ENCODE peak calls at places on chromosomes 13 and 19, in eight cellular contexts. L is thoracic aorta, A is neural crest cell, H is BJ, M is psoas muscle, X is fibroblast of mammary gland, G is AG09319, U is transverse colon. F is an unnamed sample.

GRCh38 chr19:34577531-34578101 is 96.1 kb downstream of the WTIP start:
- DNase-seq in L (no peak), A (no peak), H (no peak), M (no peak), X (no peak), G (no peak), U (no peak), F (no peak)

GRCh38 chr19:48669903-48670668 is 2.7 kb downstream of the NTN5 start:
- DNase-seq in L (no peak), A (no peak), H (no peak), M (no peak), X (no peak), G (no peak), U (no peak), F (no peak)

GRCh38 chr19:7554565-7554964 is 19.0 kb downstream of the PNPLA6 start:
- DNase-seq in L (no peak), A (no peak), H (no peak), M (no peak), X (no peak), G (no peak), U (no peak), F (no peak)

GRCh38 chr13:112445411-112446271 is 69.5 kb downstream of the SPACA7 start:
- DNase-seq in L (no peak), A (no peak), H (no peak), M (peak; percentile 28), X (no peak), G (no peak), U (no peak), F (no peak)

GRCh38 chr13:20773194-20774080 is at the start of gene EEF1AKMT1:
- DNase-seq in L (peak; percentile 68), A (peak; percentile 91), H (peak; percentile 39), M (peak; percentile 98), X (peak; percentile 93), G (peak; percentile 85), U (peak; percentile 96), F (peak; percentile 91)

GRCh38 chr13:40164137-40164536 is 502.3 kb downstream of the FOXO1 start:
- DNase-seq in L (no peak), A (no peak), H (no peak), M (no peak), X (peak; percentile 86), G (no peak), U (no peak), F (peak; percentile 11)

GRCh38 chr13:40318366-40318765 is 348.1 kb downstream of the FOXO1 start:
- DNase-seq in L (no peak), A (no peak), H (no peak), M (peak; percentile 87), X (no peak), G (no peak), U (peak; percentile 20), F (peak; percentile 3)

GRCh38 chr13:70894258-70894657 is 786.0 kb upstream of the KLHL1 start:
- DNase-seq in L (no peak), A (no peak), H (no peak), M (no peak), X (no peak), G (no peak), U (no peak), F (no peak)

GRCh38 chr19:17843428-17843827 is 4.4 kb downstream of the JAK3 start:
- DNase-seq in L (no peak), A (no peak), H (no peak), M (no peak), X (no peak), G (no peak), U (no peak), F (no peak)

GRCh38 chr19:17325881-17326594 is 8.6 kb downstream of the ANO8 start:
- DNase-seq in L (peak; percentile 68), A (no peak), H (no peak), M (no peak), X (peak; percentile 59), G (no peak), U (no peak), F (no peak)

GRCh38 chr13:35891973-35892441 is 239.2 kb downstream of the DCLK1 start:
- DNase-seq in L (no peak), A (no peak), H (no peak), M (no peak), X (peak; percentile 74), G (no peak), U (no peak), F (peak; percentile 3)

GRCh38 chr13:111517641-111518010 is 197.2 kb downstream of the TEX29 start:
- DNase-seq in L (no peak), A (no peak), H (no peak), M (no peak), X (no peak), G (no peak), U (no peak), F (no peak)

GRCh38 chr13:59364508-59365187 is 799.1 kb downstream of the DIAPH3 start:
- DNase-seq in L (no peak), A (no peak), H (no peak), M (no peak), X (no peak), G (no peak), U (no peak), F (no peak)

GRCh38 chr13:110132178-110132975 is 174.6 kb downstream of the COL4A1 start:
- DNase-seq in L (no peak), A (no peak), H (no peak), M (no peak), X (no peak), G (no peak), U (no peak), F (no peak)

GRCh38 chr19:23070353-23070781 is 46.5 kb upstream of the ZNF730 start:
- DNase-seq in L (no peak), A (no peak), H (no peak), M (peak; percentile 60), X (peak; percentile 59), G (no peak), U (peak; percentile 11), F (no peak)

GRCh38 chr19:29489182-29489951 is 36.4 kb upstream of the VSTM2B start:
- DNase-seq in L (no peak), A (no peak), H (no peak), M (no peak), X (no peak), G (no peak), U (no peak), F (no peak)

GRCh38 chr19:44808463-44809371 is at the start of gene BCAM:
- DNase-seq in L (no peak), A (peak; percentile 55), H (no peak), M (peak; percentile 86), X (peak; percentile 50), G (peak; percentile 35), U (peak; percentile 70), F (peak; percentile 74)

GRCh38 chr13:30193279-30194234 is 113.8 kb downstream of the KATNAL1 start:
- DNase-seq in L (no peak), A (no peak), H (no peak), M (no peak), X (no peak), G (no peak), U (no peak), F (no peak)

GRCh38 chr13:49370390-49370789 is 73.5 kb downstream of the CAB39L start:
- DNase-seq in L (no peak), A (no peak), H (no peak), M (no peak), X (no peak), G (no peak), U (no peak), F (no peak)

GRCh38 chr19:50558039-50558438 is 10.2 kb downstream of the LRRC4B start:
- DNase-seq in L (no peak), A (no peak), H (no peak), M (peak; percentile 16), X (no peak), G (no peak), U (no peak), F (no peak)

GRCh38 chr19:9934132-9934950 is 2.0 kb downstream of the OLFM2 start:
- DNase-seq in L (no peak), A (peak; percentile 95), H (no peak), M (peak; percentile 82), X (peak; percentile 77), G (no peak), U (peak; percentile 74), F (peak; percentile 79)
- TF ChIP-seq CTCF in L (peak; percentile 87), A (peak; percentile 95), H (peak; percentile 98), M (peak; percentile 60), X (peak; percentile 80), G (peak; percentile 91), U (peak; percentile 75), F (peak; percentile 84)

GRCh38 chr19:39211731-39212376 is 7.8 kb upstream of the SYCN start:
- DNase-seq in L (no peak), A (no peak), H (no peak), M (no peak), X (no peak), G (no peak), U (no peak), F (no peak)
- TF ChIP-seq CTCF in L (no peak), A (no peak), H (no peak), M (no peak), X (no peak), G (no peak), U (no peak), F (no peak)

GRCh38 chr19:20051841-20052768 is 12.8 kb upstream of the ZNF682 start:
- DNase-seq in L (peak; percentile 89), A (peak; percentile 81), H (peak; percentile 88), M (peak; percentile 94), X (peak; percentile 96), G (peak; percentile 96), U (peak; percentile 95), F (peak; percentile 71)
- TF ChIP-seq CTCF in L (no peak), A (peak; percentile 21), H (peak; percentile 3), M (no peak), X (no peak), G (no peak), U (no peak), F (no peak)

DNA sequence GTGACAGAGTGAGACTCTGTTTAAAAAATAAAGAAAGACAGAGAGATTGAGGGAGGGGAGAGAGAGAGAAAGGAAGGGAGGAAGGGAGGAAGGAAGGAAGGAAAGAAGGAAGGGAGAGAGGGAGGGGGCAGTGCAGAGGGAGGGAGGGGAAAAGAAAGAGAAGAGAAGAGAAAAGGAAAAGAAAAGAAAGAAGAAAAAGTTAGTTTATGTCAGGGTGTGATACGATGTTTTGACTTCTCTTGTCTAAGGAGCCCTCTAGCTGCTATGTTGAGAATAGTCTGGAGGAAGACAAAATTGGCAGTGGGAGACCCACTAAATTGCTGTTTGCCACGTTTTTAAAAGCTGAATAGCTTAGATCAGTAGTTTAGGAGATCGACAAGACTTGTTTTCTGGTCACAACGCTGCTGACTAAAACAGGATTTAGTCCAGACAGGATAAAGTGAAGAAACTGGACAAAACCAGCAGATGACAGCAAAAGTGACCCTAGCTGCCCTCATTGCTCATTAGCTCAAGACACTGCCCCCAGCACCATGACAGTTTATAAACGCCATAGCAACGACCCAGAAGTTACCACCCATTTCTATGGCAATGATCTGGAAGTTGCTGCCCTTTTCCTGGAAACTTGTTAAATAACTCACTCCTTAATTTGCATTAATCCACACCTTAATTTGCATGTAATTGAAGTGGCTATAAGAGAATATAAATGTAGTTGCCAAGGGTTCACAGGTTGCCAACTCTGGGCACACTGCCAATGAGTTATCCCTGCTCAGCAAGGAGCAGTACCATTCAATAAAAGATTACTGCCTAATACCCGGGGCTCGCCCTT is 11.1 kb downstream of the TEX101 start:
- DNase-seq in L (no peak), A (no peak), H (no peak), M (no peak), X (peak; percentile 26), G (no peak), U (peak; percentile 92), F (peak; percentile 60)
- TF ChIP-seq CTCF in L (no peak), A (peak; percentile 55), H (peak; percentile 70), M (no peak), X (peak; percentile 66), G (peak; percentile 68), U (peak; percentile 38), F (peak; percentile 46)

GRCh38 chr19:5547881-5548280 is 19.9 kb downstream of the TINCR start:
- DNase-seq in L (no peak), A (no peak), H (peak; percentile 8), M (no peak), X (peak; percentile 33), G (no peak), U (peak; percentile 33), F (peak; percentile 47)
- TF ChIP-seq CTCF in L (no peak), A (peak; percentile 72), H (peak; percentile 75), M (peak; percentile 27), X (peak; percentile 66), G (peak; percentile 61), U (peak; percentile 19), F (peak; percentile 35)